ENCODE peak calls at places on chromosomes 4 and X, in six cellular contexts. One of them, this sample, is unnamed.
A peak's percentile ranks its signal among the peaks of the same experiment; 100 is the strongest.

GRCh38 chr4:186131935-186132334 is 27.4 kb downstream of the FAM149A start:
- DNase-seq in IMR-90: no peak
- DNase-seq in mesenchymal stem cell: no peak
- DNase-seq in neuronal stem cell: no peak
- DNase-seq in H1: no peak
- DNase-seq in trophoblast cell: no peak
- DNase-seq in this sample: no peak

GRCh38 chr4:10093801-10094552 is 22.6 kb downstream of the WDR1 start:
- DNase-seq in IMR-90: peak; percentile 89
- DNase-seq in mesenchymal stem cell: peak; percentile 88
- DNase-seq in neuronal stem cell: no peak
- DNase-seq in H1: no peak
- DNase-seq in trophoblast cell: peak; percentile 36
- DNase-seq in this sample: no peak

GRCh38 chrX:112746812-112747630 is 67.3 kb upstream of the LHFPL1 start:
- DNase-seq in IMR-90: peak; percentile 31
- DNase-seq in mesenchymal stem cell: peak; percentile 64
- DNase-seq in neuronal stem cell: no peak
- DNase-seq in H1: no peak
- DNase-seq in trophoblast cell: peak; percentile 40
- DNase-seq in this sample: no peak

GRCh38 chrX:148580016-148580415 is 79.6 kb downstream of the AFF2 start:
- DNase-seq in IMR-90: no peak
- DNase-seq in mesenchymal stem cell: no peak
- DNase-seq in neuronal stem cell: no peak
- DNase-seq in H1: no peak
- DNase-seq in trophoblast cell: no peak
- DNase-seq in this sample: no peak

GRCh38 chrX:32530802-32531403 is 680.4 kb downstream of the DMD start:
- DNase-seq in IMR-90: peak; percentile 52
- DNase-seq in mesenchymal stem cell: peak; percentile 35
- DNase-seq in neuronal stem cell: peak; percentile 17
- DNase-seq in H1: no peak
- DNase-seq in trophoblast cell: peak; percentile 0
- DNase-seq in this sample: no peak

GRCh38 chrX:4382273-4382672 is 668.8 kb upstream of the PRKX start:
- DNase-seq in IMR-90: no peak
- DNase-seq in mesenchymal stem cell: no peak
- DNase-seq in neuronal stem cell: no peak
- DNase-seq in H1: peak; percentile 13
- DNase-seq in trophoblast cell: no peak
- DNase-seq in this sample: peak; percentile 40

GRCh38 chr4:102774254-102774653 is 13.5 kb upstream of the MANBA start:
- DNase-seq in IMR-90: no peak
- DNase-seq in mesenchymal stem cell: no peak
- DNase-seq in neuronal stem cell: no peak
- DNase-seq in H1: no peak
- DNase-seq in trophoblast cell: no peak
- DNase-seq in this sample: no peak

GRCh38 chr4:84503495-84504437 is 4.7 kb upstream of the NKX6-1 start:
- DNase-seq in IMR-90: peak; percentile 66
- DNase-seq in mesenchymal stem cell: peak; percentile 73
- DNase-seq in neuronal stem cell: no peak
- DNase-seq in H1: no peak
- DNase-seq in trophoblast cell: peak; percentile 55
- DNase-seq in this sample: no peak

GRCh38 chrX:52574416-52575275 is 57.8 kb upstream of the XAGE1B start:
- DNase-seq in IMR-90: peak; percentile 61
- DNase-seq in mesenchymal stem cell: peak; percentile 45
- DNase-seq in neuronal stem cell: peak; percentile 31
- DNase-seq in H1: no peak
- DNase-seq in trophoblast cell: no peak
- DNase-seq in this sample: no peak

GRCh38 chr4:157983300-157983699 is 189.5 kb downstream of the GASK1B start:
- DNase-seq in IMR-90: no peak
- DNase-seq in mesenchymal stem cell: no peak
- DNase-seq in neuronal stem cell: no peak
- DNase-seq in H1: no peak
- DNase-seq in trophoblast cell: no peak
- DNase-seq in this sample: no peak

GRCh38 chr4:115113382-115114106 is at the start of gene NDST4:
- DNase-seq in IMR-90: no peak
- DNase-seq in mesenchymal stem cell: peak; percentile 46
- DNase-seq in neuronal stem cell: peak; percentile 79
- DNase-seq in H1: no peak
- DNase-seq in trophoblast cell: no peak
- DNase-seq in this sample: no peak

GRCh38 chr4:68732653-68733466 is 62.4 kb upstream of the UGT2B15 start:
- DNase-seq in IMR-90: no peak
- DNase-seq in mesenchymal stem cell: no peak
- DNase-seq in neuronal stem cell: peak; percentile 2
- DNase-seq in H1: no peak
- DNase-seq in trophoblast cell: peak; percentile 19
- DNase-seq in this sample: no peak

GRCh38 chr4:91092398-91092955 is 965.3 kb downstream of the CCSER1 start:
- DNase-seq in IMR-90: no peak
- DNase-seq in mesenchymal stem cell: no peak
- DNase-seq in neuronal stem cell: no peak
- DNase-seq in H1: no peak
- DNase-seq in trophoblast cell: peak; percentile 61
- DNase-seq in this sample: no peak

GRCh38 chr4:122224348-122224747 is 72.2 kb downstream of the BLTP1 start:
- DNase-seq in IMR-90: peak; percentile 22
- DNase-seq in mesenchymal stem cell: peak; percentile 14
- DNase-seq in neuronal stem cell: peak; percentile 5
- DNase-seq in H1: no peak
- DNase-seq in trophoblast cell: no peak
- DNase-seq in this sample: peak; percentile 28

GRCh38 chr4:19241845-19242244 is 1009.9 kb upstream of the SLIT2 start:
- DNase-seq in IMR-90: no peak
- DNase-seq in mesenchymal stem cell: peak; percentile 68
- DNase-seq in neuronal stem cell: no peak
- DNase-seq in H1: no peak
- DNase-seq in trophoblast cell: peak; percentile 7
- DNase-seq in this sample: no peak

GRCh38 chr4:86554641-86555040 is 39.5 kb upstream of the PTPN13 start:
- DNase-seq in IMR-90: no peak
- DNase-seq in mesenchymal stem cell: no peak
- DNase-seq in neuronal stem cell: no peak
- DNase-seq in H1: no peak
- DNase-seq in trophoblast cell: no peak
- DNase-seq in this sample: no peak

GRCh38 chr4:145098675-145099037 is 545 bp downstream of the ABCE1 start:
- DNase-seq in IMR-90: peak; percentile 66
- DNase-seq in mesenchymal stem cell: peak; percentile 79
- DNase-seq in neuronal stem cell: no peak
- DNase-seq in H1: no peak
- DNase-seq in trophoblast cell: peak; percentile 33
- DNase-seq in this sample: no peak

GRCh38 chr4:122715221-122715620 is 17.3 kb upstream of the BBS12 start:
- DNase-seq in IMR-90: no peak
- DNase-seq in mesenchymal stem cell: no peak
- DNase-seq in neuronal stem cell: no peak
- DNase-seq in H1: no peak
- DNase-seq in trophoblast cell: no peak
- DNase-seq in this sample: no peak

GRCh38 chr4:102735578-102735977 is 25.2 kb downstream of the MANBA start:
- DNase-seq in IMR-90: no peak
- DNase-seq in mesenchymal stem cell: peak; percentile 9
- DNase-seq in neuronal stem cell: no peak
- DNase-seq in H1: no peak
- DNase-seq in trophoblast cell: no peak
- DNase-seq in this sample: no peak

GRCh38 chr4:1488831-1489638 is 82.8 kb upstream of the NKX1-1 start:
- DNase-seq in IMR-90: no peak
- DNase-seq in mesenchymal stem cell: no peak
- DNase-seq in neuronal stem cell: no peak
- DNase-seq in H1: no peak
- DNase-seq in trophoblast cell: no peak
- DNase-seq in this sample: no peak

GRCh38 chr4:80963051-80963450 is 67.5 kb upstream of the BMP3 start:
- DNase-seq in IMR-90: peak; percentile 29
- DNase-seq in mesenchymal stem cell: no peak
- DNase-seq in neuronal stem cell: no peak
- DNase-seq in H1: no peak
- DNase-seq in trophoblast cell: no peak
- DNase-seq in this sample: no peak

GRCh38 chr4:56323386-56323785 is 63.9 kb downstream of the AASDH start:
- DNase-seq in IMR-90: peak; percentile 4
- DNase-seq in mesenchymal stem cell: peak; percentile 28
- DNase-seq in neuronal stem cell: no peak
- DNase-seq in H1: no peak
- DNase-seq in trophoblast cell: no peak
- DNase-seq in this sample: no peak

GRCh38 chr4:72701987-72702819 is 133.2 kb upstream of the ADAMTS3 start:
- DNase-seq in IMR-90: peak; percentile 49
- DNase-seq in mesenchymal stem cell: peak; percentile 66
- DNase-seq in neuronal stem cell: peak; percentile 3
- DNase-seq in H1: no peak
- DNase-seq in trophoblast cell: no peak
- DNase-seq in this sample: no peak

GRCh38 chrX:63258144-63258543 is 93.0 kb downstream of the SPIN4 start:
- DNase-seq in IMR-90: no peak
- DNase-seq in mesenchymal stem cell: no peak
- DNase-seq in neuronal stem cell: no peak
- DNase-seq in H1: no peak
- DNase-seq in trophoblast cell: no peak
- DNase-seq in this sample: no peak

GRCh38 chrX:134236690-134237362 is at the start of gene CCDC160:
- DNase-seq in IMR-90: no peak
- DNase-seq in mesenchymal stem cell: peak; percentile 39
- DNase-seq in neuronal stem cell: peak; percentile 65
- DNase-seq in H1: peak; percentile 19
- DNase-seq in trophoblast cell: peak; percentile 57
- DNase-seq in this sample: peak; percentile 78

GRCh38 chr4:26223160-26223559 is 97.7 kb upstream of the RBPJ start:
- DNase-seq in IMR-90: peak; percentile 81
- DNase-seq in mesenchymal stem cell: peak; percentile 26
- DNase-seq in neuronal stem cell: no peak
- DNase-seq in H1: no peak
- DNase-seq in trophoblast cell: peak; percentile 96
- DNase-seq in this sample: no peak

GRCh38 chr4:99835942-99836341 is 19.3 kb downstream of the DAPP1 start:
- DNase-seq in IMR-90: no peak
- DNase-seq in mesenchymal stem cell: no peak
- DNase-seq in neuronal stem cell: no peak
- DNase-seq in H1: no peak
- DNase-seq in trophoblast cell: no peak
- DNase-seq in this sample: no peak

GRCh38 chrX:99266255-99266654 is 1143.8 kb downstream of the PCDH19 start:
- DNase-seq in IMR-90: no peak
- DNase-seq in mesenchymal stem cell: no peak
- DNase-seq in neuronal stem cell: no peak
- DNase-seq in H1: no peak
- DNase-seq in trophoblast cell: no peak
- DNase-seq in this sample: peak; percentile 39

GRCh38 chr4:3355266-3355748 is 62.5 kb downstream of the RGS12 start:
- DNase-seq in IMR-90: no peak
- DNase-seq in mesenchymal stem cell: no peak
- DNase-seq in neuronal stem cell: no peak
- DNase-seq in H1: no peak
- DNase-seq in trophoblast cell: no peak
- DNase-seq in this sample: no peak

GRCh38 chr4:168618577-168619265 is 121.9 kb downstream of the PALLD start:
- DNase-seq in IMR-90: peak; percentile 84
- DNase-seq in mesenchymal stem cell: no peak
- DNase-seq in neuronal stem cell: no peak
- DNase-seq in H1: no peak
- DNase-seq in trophoblast cell: no peak
- DNase-seq in this sample: no peak

GRCh38 chrX:130139474-130140201 is 26.0 kb downstream of the AIFM1 start:
- DNase-seq in IMR-90: no peak
- DNase-seq in mesenchymal stem cell: no peak
- DNase-seq in neuronal stem cell: no peak
- DNase-seq in H1: no peak
- DNase-seq in trophoblast cell: no peak
- DNase-seq in this sample: no peak
- H3K14ac ChIP-seq in IMR-90: no peak overlapping the region
- H3K14ac ChIP-seq in mesenchymal stem cell: no peak overlapping the region
- H3K14ac ChIP-seq in neuronal stem cell: no peak overlapping the region
- H3K14ac ChIP-seq in H1: no peak overlapping the region
- H3K14ac ChIP-seq in trophoblast cell: no peak overlapping the region
- H3K14ac ChIP-seq in this sample: no peak overlapping the region

GRCh38 chrX:9880912-9881311 is 86.2 kb upstream of the CLDN34 start:
- DNase-seq in IMR-90: no peak
- DNase-seq in mesenchymal stem cell: no peak
- DNase-seq in neuronal stem cell: no peak
- DNase-seq in H1: no peak
- DNase-seq in trophoblast cell: no peak
- DNase-seq in this sample: no peak
- H3K14ac ChIP-seq in IMR-90: no peak overlapping the region
- H3K14ac ChIP-seq in mesenchymal stem cell: no peak overlapping the region
- H3K14ac ChIP-seq in neuronal stem cell: no peak overlapping the region
- H3K14ac ChIP-seq in H1: no peak overlapping the region
- H3K14ac ChIP-seq in trophoblast cell: no peak overlapping the region
- H3K14ac ChIP-seq in this sample: no peak overlapping the region

DNA sequence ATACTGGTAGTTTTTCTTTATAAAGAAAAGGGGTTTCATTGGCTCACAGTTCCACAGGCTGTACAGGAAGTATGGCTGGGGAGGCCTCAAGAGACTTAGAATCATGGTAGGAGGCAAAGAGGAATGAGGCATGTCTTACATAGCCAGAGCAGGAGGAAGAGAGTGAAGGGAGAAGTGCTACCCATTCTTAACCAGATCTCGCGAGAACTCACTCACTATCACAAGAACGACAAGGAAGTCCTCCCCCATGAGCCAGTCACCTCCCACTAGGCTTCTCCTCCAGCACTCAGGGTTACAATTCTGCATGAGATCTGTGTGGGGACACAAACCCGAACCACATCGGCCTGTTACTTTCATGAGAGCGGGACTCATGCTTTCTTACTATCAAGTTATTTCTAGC is 240.5 kb downstream of the TENM3 start:
- DNase-seq in IMR-90: no peak
- DNase-seq in mesenchymal stem cell: no peak
- DNase-seq in neuronal stem cell: no peak
- DNase-seq in H1: no peak
- DNase-seq in trophoblast cell: no peak
- DNase-seq in this sample: no peak
- H3K14ac ChIP-seq in IMR-90: no peak overlapping the region
- H3K14ac ChIP-seq in mesenchymal stem cell: no peak overlapping the region
- H3K14ac ChIP-seq in neuronal stem cell: no peak overlapping the region
- H3K14ac ChIP-seq in H1: no peak overlapping the region
- H3K14ac ChIP-seq in trophoblast cell: no peak overlapping the region
- H3K14ac ChIP-seq in this sample: no peak overlapping the region

DNA sequence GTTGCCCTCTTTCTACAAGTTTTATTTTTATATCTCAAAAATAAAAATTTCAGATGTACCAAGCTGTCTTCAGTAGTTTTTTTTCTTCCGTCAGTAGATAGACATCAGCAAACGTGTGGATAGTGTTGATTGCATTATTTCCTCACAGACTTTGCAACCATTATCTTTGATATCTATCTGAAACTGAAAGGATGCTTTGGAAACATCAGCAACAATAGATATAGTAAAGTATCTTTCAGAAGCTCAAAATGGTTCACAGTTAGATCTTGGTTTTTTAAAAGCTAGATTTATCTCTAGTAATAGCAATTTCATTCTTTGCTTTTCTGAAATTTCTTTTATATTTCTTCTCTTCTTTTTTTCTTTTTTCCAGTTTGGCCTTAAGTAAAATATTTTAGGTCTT is 246.9 kb upstream of the PCDH7 start:
- DNase-seq in IMR-90: no peak
- DNase-seq in mesenchymal stem cell: no peak
- DNase-seq in neuronal stem cell: no peak
- DNase-seq in H1: no peak
- DNase-seq in trophoblast cell: no peak
- DNase-seq in this sample: no peak
- H3K14ac ChIP-seq in IMR-90: no peak overlapping the region
- H3K14ac ChIP-seq in mesenchymal stem cell: no peak overlapping the region
- H3K14ac ChIP-seq in neuronal stem cell: no peak overlapping the region
- H3K14ac ChIP-seq in H1: no peak overlapping the region
- H3K14ac ChIP-seq in trophoblast cell: no peak overlapping the region
- H3K14ac ChIP-seq in this sample: no peak overlapping the region

This sample was measured in H9.